ENCODE peak calls at places on chromosomes 13 and 19, in nine cellular contexts. B is neural progenitor cell, O is GM23248, D is GM23338, C is HCT116, K is MM.1S, V is OCI-LY7, E is SK-N-SH, R is hepatocyte. T is an unnamed sample.

GRCh38 chr19:31263317-31263716 is 85.9 kb downstream of the TSHZ3 start:
- DNase-seq in D (no peak), C (no peak), V (no peak), B (no peak), E (peak; percentile 38), R (no peak), K (no peak), O (no peak), T (no peak)

GRCh38 chr13:39876258-39876657 is 220.8 kb downstream of the COG6 start:
- DNase-seq in V (no peak), R (no peak), B (no peak), D (no peak), O (peak; percentile 70), K (no peak), E (no peak), C (no peak), T (peak; percentile 61)

GRCh38 chr19:42563352-42564210 is 31.1 kb downstream of the CEACAM8 start:
- DNase-seq in C (peak; percentile 43), V (peak; percentile 58), B (peak; percentile 71), O (peak; percentile 71), E (peak; percentile 63), D (peak; percentile 87), K (peak; percentile 40), R (peak; percentile 74), T (peak; percentile 54)

GRCh38 chr19:50030225-50030624 is 4.4 kb downstream of the ZNF473 start:
- DNase-seq in V (no peak), R (no peak), B (no peak), E (no peak), K (no peak), C (no peak), O (no peak), D (no peak), T (no peak)

GRCh38 chr13:94389544-94390351 is 89.7 kb downstream of the DCT start:
- DNase-seq in O (peak; percentile 21), R (peak; percentile 10), V (no peak), K (no peak), C (no peak), E (no peak), B (no peak), D (no peak), T (peak; percentile 41)

GRCh38 chr19:1276620-1277007 is 1.3 kb downstream of the FAM174C start:
- DNase-seq in E (no peak), O (no peak), B (no peak), V (peak; percentile 84), K (peak; percentile 84), R (no peak), D (no peak), C (no peak), T (no peak)

GRCh38 chr13:40406405-40407138 is 259.9 kb downstream of the FOXO1 start:
- DNase-seq in D (no peak), O (peak; percentile 75), R (peak; percentile 50), C (peak; percentile 26), B (no peak), V (no peak), K (no peak), E (no peak), T (peak; percentile 79)

GRCh38 chr13:39100996-39101751 is 62.9 kb downstream of the NHLRC3 start:
- DNase-seq in B (no peak), E (no peak), D (no peak), R (no peak), C (no peak), V (no peak), O (no peak), K (no peak), T (no peak)

GRCh38 chr19:34428549-34429285 is 536 bp downstream of the UBA2 start:
- DNase-seq in K (peak; percentile 41), C (no peak), V (peak; percentile 43), D (peak; percentile 37), E (peak; percentile 47), B (peak; percentile 61), O (peak; percentile 77), R (peak; percentile 58), T (peak; percentile 9)

GRCh38 chr19:41792513-41793413 is 3.6 kb upstream of the CEACAM3 start:
- DNase-seq in D (peak; percentile 84), R (peak; percentile 51), B (peak; percentile 79), E (peak; percentile 50), C (peak; percentile 58), V (peak; percentile 78), O (peak; percentile 69), K (peak; percentile 52), T (peak; percentile 93)

GRCh38 chr19:5563008-5563431 is 4.7 kb downstream of the TINCR start:
- DNase-seq in B (no peak), D (peak; percentile 68), V (no peak), E (peak; percentile 56), R (no peak), K (no peak), C (no peak), O (no peak), T (no peak)

GRCh38 chr13:45928843-45929242 is 77.3 kb upstream of the SIAH3 start:
- DNase-seq in D (no peak), K (no peak), C (no peak), B (no peak), R (no peak), V (no peak), E (no peak), O (no peak), T (peak; percentile 11)

GRCh38 chr13:100361504-100361903 is 227.1 kb downstream of the GGACT start:
- DNase-seq in K (no peak), C (no peak), E (no peak), R (no peak), D (no peak), O (peak; percentile 78), B (no peak), V (no peak), T (peak; percentile 24)

GRCh38 chr19:41320185-41320518 is 10.2 kb downstream of the CCDC97 start:
- DNase-seq in V (no peak), O (no peak), R (no peak), C (no peak), K (no peak), B (no peak), E (no peak), D (no peak), T (no peak)

GRCh38 chr13:75347925-75348324 is 134.0 kb downstream of the TBC1D4 start:
- DNase-seq in R (no peak), E (no peak), C (no peak), D (no peak), B (no peak), V (no peak), K (no peak), O (no peak), T (peak; percentile 69)

GRCh38 chr13:91572944-91573535 is 174.6 kb downstream of the GPC5 start:
- DNase-seq in O (no peak), R (no peak), D (no peak), K (no peak), E (no peak), V (no peak), C (no peak), B (no peak), T (peak; percentile 8)

GRCh38 chr13:28408235-28408848 is 86.6 kb downstream of the FLT1 start:
- DNase-seq in E (no peak), O (no peak), B (no peak), D (no peak), V (no peak), C (no peak), R (peak; percentile 50), K (no peak), T (no peak)

DNA sequence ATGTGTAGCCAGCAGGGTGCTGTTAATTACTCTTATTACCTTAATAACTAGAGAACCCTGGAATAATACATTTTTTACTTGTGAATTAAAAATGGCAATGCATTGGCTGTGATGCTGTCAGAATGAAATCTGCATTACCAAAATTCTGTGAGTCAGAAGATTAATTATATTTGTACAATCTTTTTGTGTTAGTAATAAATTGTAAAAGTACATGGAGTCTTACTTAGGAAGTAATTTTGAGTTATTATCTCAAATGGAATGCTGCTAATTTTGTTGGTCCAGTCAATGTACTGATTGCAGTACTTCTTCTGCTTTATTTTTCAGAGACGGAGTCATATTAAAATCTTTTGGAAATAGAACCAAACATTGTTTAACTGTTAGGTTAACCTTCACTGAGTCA is 152.0 kb upstream of the SLC10A2 start:
- DNase-seq in V (no peak), C (no peak), O (no peak), R (no peak), D (no peak), B (no peak), E (no peak), K (no peak), T (peak; percentile 16)
- H3K27ac ChIP-seq in V (no peak overlapping the region), C (no peak overlapping the region), O (no peak overlapping the region), R (no peak overlapping the region), D (no peak overlapping the region), B (no peak overlapping the region), E (no peak overlapping the region), K (no peak overlapping the region), T (no peak overlapping the region)

GRCh38 chr13:37158481-37158880 is 53.0 kb upstream of the CSNK1A1L start:
- DNase-seq in K (no peak), E (no peak), B (no peak), R (no peak), C (no peak), D (no peak), O (no peak), V (no peak), T (no peak)
- TF ChIP-seq EZH2phosphoT487 in K (no peak), E (no peak), B (no peak), R (no peak), C (no peak), D (no peak), O (no peak), V (no peak), T (no peak)

DNA sequence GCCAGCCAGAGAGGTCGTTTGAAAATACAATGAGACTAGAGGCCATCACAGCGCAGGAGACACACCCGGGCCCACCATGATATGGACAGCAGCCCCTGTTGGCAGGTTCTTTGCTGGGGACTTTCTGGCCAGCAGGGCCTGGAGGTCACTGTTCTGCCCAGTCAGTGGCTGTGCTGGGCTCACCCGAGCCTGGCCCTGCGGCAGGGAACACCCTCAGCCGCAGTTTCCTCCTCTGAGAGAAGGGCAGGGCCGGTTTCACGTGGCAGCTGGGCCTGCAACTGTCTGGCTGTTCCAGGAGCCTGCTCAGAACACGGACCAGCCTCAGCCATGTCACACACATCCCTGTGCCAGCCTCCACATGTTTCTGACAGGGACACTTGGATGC is 39.4 kb downstream of the ADPRHL1 start:
- DNase-seq in O (peak; percentile 51), D (no peak), R (no peak), C (no peak), E (no peak), V (no peak), B (peak; percentile 1), K (no peak), T (no peak)
- H3K27ac ChIP-seq in O (no peak overlapping the region), D (no peak overlapping the region), R (no peak overlapping the region), C (no peak overlapping the region), E (no peak overlapping the region), V (no peak overlapping the region), B (no peak overlapping the region), K (no peak overlapping the region), T (no peak overlapping the region)

GRCh38 chr19:11611730-11612129 is 14.4 kb downstream of the ZNF627 start:
- DNase-seq in E (no peak), V (no peak), K (no peak), B (no peak), R (no peak), C (no peak), O (no peak), D (no peak), T (no peak)

GRCh38 chr19:11617207-11618062 is 20.2 kb downstream of the ZNF627 start:
- DNase-seq in K (no peak), V (no peak), O (no peak), B (no peak), R (no peak), C (no peak), D (no peak), E (no peak), T (no peak)

GRCh38 chr19:11612816-11613511 is 15.7 kb downstream of the ZNF627 start:
- DNase-seq in E (no peak), K (no peak), O (peak; percentile 38), V (peak; percentile 20), D (peak; percentile 75), R (no peak), C (no peak), B (no peak), T (no peak)
- TF ChIP-seq EZH2phosphoT487 in E (no peak), K (no peak), O (no peak), V (no peak), D (no peak), R (no peak), C (no peak), B (no peak), T (no peak)

T was measured in PC-3.